ENCODE peak calls at places on chromosomes 12 and 14, in eight cellular contexts. R, L, G, O, Y, J, Z and B are unnamed samples.

GRCh38 chr14:91059576-91060471 is 617 bp downstream of the RPS6KA5 start:
- DNase-seq in R (no peak), L (peak; percentile 88), G (no peak), O (peak; percentile 20), Y (peak; percentile 1), J (peak; percentile 42), Z (peak; percentile 93), B (peak; percentile 27)

GRCh38 chr14:90419200-90419599 is 22.4 kb downstream of the CALM1 start:
- DNase-seq in R (peak; percentile 98), L (peak; percentile 92), G (peak; percentile 80), O (peak; percentile 99), Y (peak; percentile 96), J (peak; percentile 90), Z (no peak), B (peak; percentile 99)

GRCh38 chr14:70697681-70698080 is 56.0 kb downstream of the TTC9 start:
- DNase-seq in R (no peak), L (no peak), G (peak; percentile 42), O (peak; percentile 74), Y (no peak), J (no peak), Z (no peak), B (peak; percentile 71)

GRCh38 chr14:64612021-64612380 is 62.2 kb downstream of the PPP1R36 start:
- DNase-seq in R (peak; percentile 85), L (no peak), G (peak; percentile 67), O (peak; percentile 52), Y (peak; percentile 56), J (no peak), Z (no peak), B (no peak)

GRCh38 chr14:94673781-94674231 is 61.6 kb downstream of the SERPINA3 start:
- DNase-seq in R (peak; percentile 65), L (no peak), G (no peak), O (no peak), Y (no peak), J (no peak), Z (no peak), B (no peak)

GRCh38 chr12:70843363-70843762 is 77.2 kb downstream of the PTPRR start:
- DNase-seq in R (no peak), L (no peak), G (no peak), O (peak; percentile 77), Y (no peak), J (no peak), Z (no peak), B (peak; percentile 81)

GRCh38 chr14:106831322-106831720 is 1304.9 kb downstream of the TMEM121 start:
- DNase-seq in R (no peak), L (no peak), G (peak; percentile 75), O (no peak), Y (peak; percentile 6), J (no peak), Z (peak; percentile 81), B (no peak)

GRCh38 chr14:34355584-34356266 is 106.3 kb downstream of the SPTSSA start:
- DNase-seq in R (peak; percentile 75), L (no peak), G (no peak), O (peak; percentile 84), Y (peak; percentile 89), J (no peak), Z (no peak), B (peak; percentile 90)

GRCh38 chr12:78248321-78248720 is 417.6 kb downstream of the NAV3 start:
- DNase-seq in R (no peak), L (no peak), G (no peak), O (no peak), Y (no peak), J (no peak), Z (no peak), B (peak; percentile 6)

GRCh38 chr14:97033556-97034081 is 236.4 kb downstream of the VRK1 start:
- DNase-seq in R (no peak), L (no peak), G (no peak), O (no peak), Y (no peak), J (no peak), Z (no peak), B (no peak)

GRCh38 chr14:95460647-95461478 is 55.6 kb downstream of the SYNE3 start:
- DNase-seq in R (peak; percentile 79), L (peak; percentile 76), G (peak; percentile 39), O (peak; percentile 79), Y (peak; percentile 66), J (peak; percentile 60), Z (no peak), B (peak; percentile 96)

GRCh38 chr14:45212231-45212630 is 40.8 kb downstream of the MIS18BP1 start:
- DNase-seq in R (no peak), L (no peak), G (no peak), O (no peak), Y (no peak), J (no peak), Z (no peak), B (no peak)

GRCh38 chr12:63070709-63071108 is 80.3 kb downstream of the AVPR1A start:
- DNase-seq in R (no peak), L (no peak), G (no peak), O (no peak), Y (no peak), J (no peak), Z (no peak), B (no peak)

GRCh38 chr12:24252580-24252979 is 303.1 kb upstream of the SOX5 start:
- DNase-seq in R (no peak), L (no peak), G (no peak), O (no peak), Y (no peak), J (no peak), Z (no peak), B (no peak)

GRCh38 chr12:75661927-75662326 is 150.5 kb upstream of the KRR1 start:
- DNase-seq in R (peak; percentile 69), L (no peak), G (no peak), O (no peak), Y (peak; percentile 84), J (no peak), Z (no peak), B (no peak)

GRCh38 chr12:49260831-49261363 is 4.0 kb upstream of the TUBA1C start:
- DNase-seq in R (no peak), L (peak; percentile 6), G (no peak), O (no peak), Y (no peak), J (no peak), Z (no peak), B (no peak)

GRCh38 chr12:127546721-127547505 is 720.1 kb upstream of the TMEM132C start:
- DNase-seq in R (no peak), L (no peak), G (no peak), O (no peak), Y (no peak), J (no peak), Z (no peak), B (no peak)

GRCh38 chr14:100677152-100677924 is 49.4 kb upstream of the DLK1 start:
- DNase-seq in R (no peak), L (no peak), G (no peak), O (no peak), Y (peak; percentile 25), J (peak; percentile 84), Z (peak; percentile 85), B (no peak)

GRCh38 chr14:35526962-35527361 is 7.0 kb upstream of the INSM2 start:
- DNase-seq in R (no peak), L (no peak), G (no peak), O (no peak), Y (no peak), J (no peak), Z (no peak), B (no peak)

GRCh38 chr12:24078318-24078765 is 128.9 kb upstream of the SOX5 start:
- DNase-seq in R (peak; percentile 57), L (no peak), G (no peak), O (peak; percentile 30), Y (peak; percentile 28), J (no peak), Z (no peak), B (peak; percentile 37)

GRCh38 chr12:124501827-124502226 is 65.6 kb downstream of the NCOR2 start:
- DNase-seq in R (no peak), L (no peak), G (no peak), O (no peak), Y (no peak), J (no peak), Z (no peak), B (no peak)

GRCh38 chr14:73744175-73744867 is 30.1 kb upstream of the PNMA1 start:
- DNase-seq in R (no peak), L (peak; percentile 64), G (no peak), O (peak; percentile 50), Y (no peak), J (no peak), Z (peak; percentile 79), B (no peak)
- H3K4me3 ChIP-seq in R (no peak overlapping the region), L (no peak overlapping the region), G (no peak overlapping the region), O (no peak overlapping the region), Y (no peak overlapping the region), J (no peak overlapping the region), Z (no peak overlapping the region), B (no peak overlapping the region)

GRCh38 chr12:106709068-106709511 is 65.4 kb upstream of the RIC8B start:
- DNase-seq in R (no peak), L (no peak), G (no peak), O (no peak), Y (no peak), J (no peak), Z (no peak), B (no peak)
- TF ChIP-seq CTCF in R (no peak), L (no peak), G (no peak), O (no peak), Y (no peak), J (no peak), Z (no peak), B (no peak)

DNA sequence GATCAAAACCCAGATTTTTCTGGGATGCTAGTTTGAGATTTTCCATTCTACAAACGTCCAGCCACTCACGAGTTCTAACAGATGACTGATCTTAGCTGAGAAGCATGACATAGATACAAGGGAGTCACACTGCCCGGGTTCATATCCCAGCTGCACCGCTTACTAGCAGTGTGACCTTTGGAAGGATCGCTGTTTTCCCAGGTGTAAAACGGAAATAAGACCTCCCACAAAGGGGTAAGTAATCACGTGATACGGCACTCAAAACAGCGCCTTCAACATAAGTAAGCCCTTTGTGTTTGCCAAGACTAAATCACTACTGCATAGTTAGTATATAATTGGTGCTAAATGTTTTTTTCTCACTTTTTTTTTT is 624 bp upstream of the PWP1 start:
- DNase-seq in R (peak; percentile 35), L (no peak), G (peak; percentile 71), O (peak; percentile 29), Y (peak; percentile 55), J (no peak), Z (no peak), B (peak; percentile 30)
- H3K4me3 ChIP-seq in R (peak overlapping the region; percentile 94), L (peak overlapping the region; percentile 95), G (peak overlapping the region; percentile 88), O (peak overlapping the region; percentile 100), Y (peak overlapping the region; percentile 99), J (peak overlapping the region; percentile 93), Z (peak overlapping the region; percentile 78), B (peak overlapping the region; percentile 97)

DNA sequence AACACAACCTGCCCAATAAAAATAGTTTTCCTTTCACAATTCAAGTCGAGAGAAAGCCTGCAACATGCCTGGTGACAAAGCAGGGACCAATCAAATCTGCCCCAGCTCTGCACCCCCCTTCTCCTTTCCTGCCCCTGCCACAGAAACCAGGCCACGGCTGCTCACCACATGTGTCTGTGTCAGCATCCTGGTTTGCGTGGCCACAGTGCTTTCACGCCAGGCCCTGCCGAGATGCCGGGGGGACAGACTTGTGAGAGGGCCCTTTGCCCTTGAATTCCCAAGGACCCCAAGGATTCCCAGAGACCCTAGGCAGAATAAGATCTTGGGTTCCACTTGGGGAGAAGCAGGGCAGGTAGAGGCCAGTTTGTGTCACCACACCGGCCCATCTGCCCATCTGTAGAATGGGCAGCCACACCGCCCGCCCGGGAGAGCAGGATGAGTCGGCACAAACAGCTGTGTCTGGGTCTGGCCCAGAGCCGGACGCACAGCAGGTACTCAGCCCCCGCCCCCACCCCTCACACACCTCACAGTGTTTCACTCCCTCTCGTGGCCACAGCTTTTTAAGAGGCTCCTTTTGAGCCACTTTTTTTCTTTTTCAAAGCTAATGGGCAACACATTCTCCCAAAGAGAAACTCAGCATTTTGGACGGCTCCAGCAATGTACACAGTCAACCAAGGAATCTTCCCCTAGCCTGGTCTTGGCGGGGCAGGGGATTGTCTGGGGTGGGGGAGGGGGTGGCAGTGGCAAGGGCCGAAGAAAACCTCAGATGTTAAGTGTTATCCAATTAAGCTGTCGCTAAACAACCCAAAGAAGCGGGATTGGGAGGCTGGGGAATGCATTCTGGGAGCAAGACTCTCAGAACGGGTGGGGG is 41.5 kb downstream of the BCL11B start:
- DNase-seq in R (no peak), L (peak; percentile 77), G (no peak), O (peak; percentile 25), Y (no peak), J (no peak), Z (peak; percentile 84), B (peak; percentile 32)
- TF ChIP-seq CTCF in R (no peak), L (no peak), G (no peak), O (peak; percentile 54), Y (no peak), J (no peak), Z (no peak), B (peak; percentile 29)